ENCODE peak calls at places on chromosomes 1 and 21, in six cellular contexts. W is aorta, P is cardiac muscle cell, G is HCEC 1CT, E is GM06990, L is SK-N-SH. X is an unnamed sample.

GRCh38 chr1:24437631-24438396 is 22.2 kb downstream of the NIPAL3 start:
- DNase-seq in W (no peak), P (peak), G (peak), E (no peak), L (no peak), X (no peak)

GRCh38 chr1:9542425-9542824 is 3.2 kb downstream of the SLC25A33 start:
- DNase-seq in W (no peak), P (peak), G (no peak), E (no peak), L (no peak), X (no peak)

GRCh38 chr1:12001249-12001917 is 17.9 kb upstream of the MIIP start:
- DNase-seq in W (no peak), P (peak), G (peak), E (no peak), L (peak), X (peak)

GRCh38 chr1:23168079-23168461 is 586 bp downstream of the LUZP1 start:
- DNase-seq in W (peak), P (no peak), G (peak), E (no peak), L (peak), X (peak)

GRCh38 chr1:16122361-16122881 is 33.4 kb downstream of the EPHA2 start:
- DNase-seq in W (peak), P (peak), G (no peak), E (no peak), L (no peak), X (no peak)

GRCh38 chr21:41817228-41817627 is 50.4 kb upstream of the RIPK4 start:
- DNase-seq in W (peak), P (peak), G (peak), E (no peak), L (peak), X (peak)

GRCh38 chr1:215375386-215375785 is 191.7 kb upstream of the KCTD3 start:
- DNase-seq in W (no peak), P (no peak), G (no peak), E (no peak), L (no peak), X (no peak)

GRCh38 chr1:109793486-109794318 is 30.0 kb upstream of the EPS8L3 start:
- DNase-seq in W (peak), P (peak), G (peak), E (no peak), L (peak), X (no peak)

GRCh38 chr1:173871091-173871490 is 2.9 kb downstream of the ZBTB37 start:
- DNase-seq in W (no peak), P (no peak), G (no peak), E (no peak), L (no peak), X (no peak)

GRCh38 chr1:206117151-206117948 is at the start of gene AVPR1B:
- DNase-seq in W (peak), P (peak), G (no peak), E (peak), L (peak), X (no peak)

GRCh38 chr1:175618559-175618958 is 124.8 kb downstream of the TNR start:
- DNase-seq in W (no peak), P (no peak), G (no peak), E (no peak), L (no peak), X (peak)